ENCODE peak calls at places on chromosomes 5 and 9, in nine cellular contexts. One of them, this sample, is unnamed.
A peak's percentile ranks its signal among the peaks of the same experiment; 100 is the strongest.

GRCh38 chr9:116524778-116525470 is 162.2 kb upstream of the TRIM32 start:
- DNase-seq in body of pancreas: no peak
- DNase-seq in anterior cingulate cortex: no peak
- DNase-seq in fibroblast of the conjunctiva: no peak
- DNase-seq in aorta: no peak
- DNase-seq in GM10248: no peak
- DNase-seq in stomach: no peak
- DNase-seq in NCI-H774: no peak
- DNase-seq in fibroblast of gingiva: no peak
- DNase-seq in this sample: no peak

GRCh38 chr9:132592451-132592850 is 10.0 kb downstream of the BARHL1 start:
- DNase-seq in body of pancreas: no peak
- DNase-seq in anterior cingulate cortex: no peak
- DNase-seq in fibroblast of the conjunctiva: no peak
- DNase-seq in aorta: no peak
- DNase-seq in GM10248: no peak
- DNase-seq in stomach: no peak
- DNase-seq in NCI-H774: no peak
- DNase-seq in fibroblast of gingiva: no peak
- DNase-seq in this sample: no peak

GRCh38 chr5:116521173-116521872 is 53.3 kb downstream of the SEMA6A start:
- DNase-seq in body of pancreas: no peak
- DNase-seq in anterior cingulate cortex: no peak
- DNase-seq in fibroblast of the conjunctiva: no peak
- DNase-seq in aorta: no peak
- DNase-seq in GM10248: no peak
- DNase-seq in stomach: no peak
- DNase-seq in NCI-H774: no peak
- DNase-seq in fibroblast of gingiva: no peak
- DNase-seq in this sample: no peak

GRCh38 chr9:17793713-17794622 is 215.1 kb downstream of the SH3GL2 start:
- DNase-seq in body of pancreas: peak; percentile 20
- DNase-seq in anterior cingulate cortex: no peak
- DNase-seq in fibroblast of the conjunctiva: no peak
- DNase-seq in aorta: no peak
- DNase-seq in GM10248: no peak
- DNase-seq in stomach: no peak
- DNase-seq in NCI-H774: no peak
- DNase-seq in fibroblast of gingiva: no peak
- DNase-seq in this sample: peak; percentile 42

GRCh38 chr9:86257406-86257805 is 2.1 kb downstream of the C9orf153 start:
- DNase-seq in body of pancreas: no peak
- DNase-seq in anterior cingulate cortex: no peak
- DNase-seq in fibroblast of the conjunctiva: no peak
- DNase-seq in aorta: no peak
- DNase-seq in GM10248: no peak
- DNase-seq in stomach: no peak
- DNase-seq in NCI-H774: no peak
- DNase-seq in fibroblast of gingiva: no peak
- DNase-seq in this sample: no peak

GRCh38 chr5:138952962-138953361 is 77.8 kb upstream of the LRRTM2 start:
- DNase-seq in body of pancreas: peak; percentile 83
- DNase-seq in anterior cingulate cortex: no peak
- DNase-seq in fibroblast of the conjunctiva: no peak
- DNase-seq in aorta: no peak
- DNase-seq in GM10248: no peak
- DNase-seq in stomach: no peak
- DNase-seq in NCI-H774: no peak
- DNase-seq in fibroblast of gingiva: no peak
- DNase-seq in this sample: no peak

GRCh38 chr9:87973791-87974292 is 491 bp downstream of the CDK20 start:
- DNase-seq in body of pancreas: no peak
- DNase-seq in anterior cingulate cortex: no peak
- DNase-seq in fibroblast of the conjunctiva: no peak
- DNase-seq in aorta: no peak
- DNase-seq in GM10248: no peak
- DNase-seq in stomach: no peak
- DNase-seq in NCI-H774: no peak
- DNase-seq in fibroblast of gingiva: no peak
- DNase-seq in this sample: no peak

GRCh38 chr5:28403846-28404245 is 1365.5 kb upstream of the CDH9 start:
- DNase-seq in body of pancreas: no peak
- DNase-seq in anterior cingulate cortex: no peak
- DNase-seq in fibroblast of the conjunctiva: no peak
- DNase-seq in aorta: no peak
- DNase-seq in GM10248: no peak
- DNase-seq in stomach: no peak
- DNase-seq in NCI-H774: no peak
- DNase-seq in fibroblast of gingiva: no peak
- DNase-seq in this sample: peak; percentile 13

GRCh38 chr5:582936-583635 is 29.1 kb upstream of the CEP72 start:
- DNase-seq in body of pancreas: no peak
- DNase-seq in anterior cingulate cortex: no peak
- DNase-seq in fibroblast of the conjunctiva: no peak
- DNase-seq in aorta: no peak
- DNase-seq in GM10248: no peak
- DNase-seq in stomach: peak; percentile 21
- DNase-seq in NCI-H774: no peak
- DNase-seq in fibroblast of gingiva: no peak
- DNase-seq in this sample: no peak

GRCh38 chr5:81537905-81538535 is 144.1 kb upstream of the ACOT12 start:
- DNase-seq in body of pancreas: no peak
- DNase-seq in anterior cingulate cortex: no peak
- DNase-seq in fibroblast of the conjunctiva: no peak
- DNase-seq in aorta: no peak
- DNase-seq in GM10248: no peak
- DNase-seq in stomach: no peak
- DNase-seq in NCI-H774: no peak
- DNase-seq in fibroblast of gingiva: no peak
- DNase-seq in this sample: no peak

GRCh38 chr5:132303589-132303988 is 9.4 kb downstream of the SLC22A4 start:
- DNase-seq in body of pancreas: no peak
- DNase-seq in anterior cingulate cortex: no peak
- DNase-seq in fibroblast of the conjunctiva: no peak
- DNase-seq in aorta: no peak
- DNase-seq in GM10248: no peak
- DNase-seq in stomach: no peak
- DNase-seq in NCI-H774: no peak
- DNase-seq in fibroblast of gingiva: no peak
- DNase-seq in this sample: no peak

GRCh38 chr5:176812269-176813259 is 2.2 kb downstream of the UNC5A start:
- DNase-seq in body of pancreas: no peak
- DNase-seq in anterior cingulate cortex: no peak
- DNase-seq in fibroblast of the conjunctiva: no peak
- DNase-seq in aorta: no peak
- DNase-seq in GM10248: peak; percentile 60
- DNase-seq in stomach: no peak
- DNase-seq in NCI-H774: no peak
- DNase-seq in fibroblast of gingiva: no peak
- DNase-seq in this sample: peak; percentile 79

GRCh38 chr9:133320421-133320881 is 15.5 kb downstream of the SURF6 start:
- DNase-seq in body of pancreas: no peak
- DNase-seq in anterior cingulate cortex: no peak
- DNase-seq in fibroblast of the conjunctiva: no peak
- DNase-seq in aorta: no peak
- DNase-seq in GM10248: no peak
- DNase-seq in stomach: no peak
- DNase-seq in NCI-H774: no peak
- DNase-seq in fibroblast of gingiva: no peak
- DNase-seq in this sample: no peak

GRCh38 chr5:124742983-124743533 is 3.4 kb downstream of the ZNF608 start:
- DNase-seq in body of pancreas: peak; percentile 46
- DNase-seq in anterior cingulate cortex: no peak
- DNase-seq in fibroblast of the conjunctiva: no peak
- DNase-seq in aorta: no peak
- DNase-seq in GM10248: no peak
- DNase-seq in stomach: no peak
- DNase-seq in NCI-H774: no peak
- DNase-seq in fibroblast of gingiva: peak; percentile 63
- DNase-seq in this sample: peak; percentile 52

GRCh38 chr9:28287413-28287812 is 714.1 kb upstream of the C9orf72 start:
- DNase-seq in body of pancreas: no peak
- DNase-seq in anterior cingulate cortex: no peak
- DNase-seq in fibroblast of the conjunctiva: no peak
- DNase-seq in aorta: no peak
- DNase-seq in GM10248: no peak
- DNase-seq in stomach: no peak
- DNase-seq in NCI-H774: no peak
- DNase-seq in fibroblast of gingiva: no peak
- DNase-seq in this sample: no peak

GRCh38 chr5:66796306-66797292 is 200.4 kb downstream of the MAST4 start:
- DNase-seq in body of pancreas: no peak
- DNase-seq in anterior cingulate cortex: no peak
- DNase-seq in fibroblast of the conjunctiva: no peak
- DNase-seq in aorta: no peak
- DNase-seq in GM10248: no peak
- DNase-seq in stomach: no peak
- DNase-seq in NCI-H774: no peak
- DNase-seq in fibroblast of gingiva: no peak
- DNase-seq in this sample: no peak

GRCh38 chr9:115883467-115884329 is 269.9 kb upstream of the PAPPA start:
- DNase-seq in body of pancreas: peak; percentile 54
- DNase-seq in anterior cingulate cortex: no peak
- DNase-seq in fibroblast of the conjunctiva: peak; percentile 48
- DNase-seq in aorta: no peak
- DNase-seq in GM10248: no peak
- DNase-seq in stomach: peak; percentile 39
- DNase-seq in NCI-H774: peak; percentile 44
- DNase-seq in fibroblast of gingiva: peak; percentile 41
- DNase-seq in this sample: peak; percentile 42

GRCh38 chr5:63351164-63351563 is 611.1 kb downstream of the HTR1A start:
- DNase-seq in body of pancreas: no peak
- DNase-seq in anterior cingulate cortex: no peak
- DNase-seq in fibroblast of the conjunctiva: no peak
- DNase-seq in aorta: no peak
- DNase-seq in GM10248: no peak
- DNase-seq in stomach: no peak
- DNase-seq in NCI-H774: no peak
- DNase-seq in fibroblast of gingiva: no peak
- DNase-seq in this sample: no peak

GRCh38 chr5:161847896-161848510 is at the start of gene GABRA1:
- DNase-seq in body of pancreas: no peak
- DNase-seq in anterior cingulate cortex: no peak
- DNase-seq in fibroblast of the conjunctiva: no peak
- DNase-seq in aorta: peak; percentile 59
- DNase-seq in GM10248: no peak
- DNase-seq in stomach: no peak
- DNase-seq in NCI-H774: no peak
- DNase-seq in fibroblast of gingiva: no peak
- DNase-seq in this sample: no peak

GRCh38 chr5:96562614-96563013 is 99.6 kb upstream of the CAST start:
- DNase-seq in body of pancreas: no peak
- DNase-seq in anterior cingulate cortex: no peak
- DNase-seq in fibroblast of the conjunctiva: no peak
- DNase-seq in aorta: no peak
- DNase-seq in GM10248: no peak
- DNase-seq in stomach: no peak
- DNase-seq in NCI-H774: no peak
- DNase-seq in fibroblast of gingiva: peak; percentile 9
- DNase-seq in this sample: no peak

GRCh38 chr5:14054965-14055963 is 87.9 kb upstream of the TRIO start:
- DNase-seq in body of pancreas: no peak
- DNase-seq in anterior cingulate cortex: no peak
- DNase-seq in fibroblast of the conjunctiva: no peak
- DNase-seq in aorta: no peak
- DNase-seq in GM10248: no peak
- DNase-seq in stomach: no peak
- DNase-seq in NCI-H774: no peak
- DNase-seq in fibroblast of gingiva: peak; percentile 41
- DNase-seq in this sample: no peak

GRCh38 chr5:22709743-22710142 is 143.4 kb downstream of the CDH12 start:
- DNase-seq in body of pancreas: no peak
- DNase-seq in anterior cingulate cortex: no peak
- DNase-seq in fibroblast of the conjunctiva: no peak
- DNase-seq in aorta: no peak
- DNase-seq in GM10248: no peak
- DNase-seq in stomach: no peak
- DNase-seq in NCI-H774: no peak
- DNase-seq in fibroblast of gingiva: no peak
- DNase-seq in this sample: no peak

GRCh38 chr9:24293391-24293790 is 252.3 kb downstream of the IZUMO3 start:
- DNase-seq in body of pancreas: no peak
- DNase-seq in anterior cingulate cortex: no peak
- DNase-seq in fibroblast of the conjunctiva: no peak
- DNase-seq in aorta: no peak
- DNase-seq in GM10248: no peak
- DNase-seq in stomach: no peak
- DNase-seq in NCI-H774: peak; percentile 33
- DNase-seq in fibroblast of gingiva: no peak
- DNase-seq in this sample: no peak

GRCh38 chr9:93906182-93906880 is 48.8 kb downstream of the BARX1 start:
- DNase-seq in body of pancreas: no peak
- DNase-seq in anterior cingulate cortex: no peak
- DNase-seq in fibroblast of the conjunctiva: no peak
- DNase-seq in aorta: peak; percentile 61
- DNase-seq in GM10248: no peak
- DNase-seq in stomach: no peak
- DNase-seq in NCI-H774: no peak
- DNase-seq in fibroblast of gingiva: no peak
- DNase-seq in this sample: no peak

GRCh38 chr9:117153021-117153420 is 261.8 kb downstream of the ASTN2 start:
- DNase-seq in body of pancreas: no peak
- DNase-seq in anterior cingulate cortex: no peak
- DNase-seq in fibroblast of the conjunctiva: no peak
- DNase-seq in aorta: no peak
- DNase-seq in GM10248: no peak
- DNase-seq in stomach: no peak
- DNase-seq in NCI-H774: no peak
- DNase-seq in fibroblast of gingiva: no peak
- DNase-seq in this sample: no peak

GRCh38 chr5:129271309-129271708 is 176.8 kb downstream of the ISOC1 start:
- DNase-seq in body of pancreas: no peak
- DNase-seq in anterior cingulate cortex: no peak
- DNase-seq in fibroblast of the conjunctiva: peak; percentile 30
- DNase-seq in aorta: no peak
- DNase-seq in GM10248: no peak
- DNase-seq in stomach: no peak
- DNase-seq in NCI-H774: no peak
- DNase-seq in fibroblast of gingiva: peak; percentile 4
- DNase-seq in this sample: no peak

GRCh38 chr5:34497031-34497808 is 158.9 kb upstream of the RAI14 start:
- DNase-seq in body of pancreas: peak; percentile 25
- DNase-seq in anterior cingulate cortex: no peak
- DNase-seq in fibroblast of the conjunctiva: no peak
- DNase-seq in aorta: peak; percentile 91
- DNase-seq in GM10248: no peak
- DNase-seq in stomach: no peak
- DNase-seq in NCI-H774: no peak
- DNase-seq in fibroblast of gingiva: no peak
- DNase-seq in this sample: no peak

GRCh38 chr9:73133921-73134407 is 17.7 kb upstream of the ANXA1 start:
- DNase-seq in body of pancreas: no peak
- DNase-seq in anterior cingulate cortex: no peak
- DNase-seq in fibroblast of the conjunctiva: no peak
- DNase-seq in aorta: no peak
- DNase-seq in GM10248: no peak
- DNase-seq in stomach: no peak
- DNase-seq in NCI-H774: no peak
- DNase-seq in fibroblast of gingiva: peak; percentile 41
- DNase-seq in this sample: no peak

GRCh38 chr5:77924081-77924480 is 147.9 kb upstream of the TBCA start:
- DNase-seq in body of pancreas: no peak
- DNase-seq in anterior cingulate cortex: no peak
- DNase-seq in fibroblast of the conjunctiva: no peak
- DNase-seq in aorta: no peak
- DNase-seq in GM10248: no peak
- DNase-seq in stomach: no peak
- DNase-seq in NCI-H774: no peak
- DNase-seq in fibroblast of gingiva: no peak
- DNase-seq in this sample: no peak

GRCh38 chr5:42944989-42945388 is 95.1 kb downstream of the ANXA2R start:
- DNase-seq in body of pancreas: no peak
- DNase-seq in anterior cingulate cortex: no peak
- DNase-seq in fibroblast of the conjunctiva: peak; percentile 39
- DNase-seq in aorta: no peak
- DNase-seq in GM10248: no peak
- DNase-seq in stomach: no peak
- DNase-seq in NCI-H774: no peak
- DNase-seq in fibroblast of gingiva: peak; percentile 59
- DNase-seq in this sample: no peak

GRCh38 chr9:111937781-111938426 is 41.3 kb downstream of the UGCG start:
- DNase-seq in body of pancreas: peak; percentile 56
- DNase-seq in anterior cingulate cortex: no peak
- DNase-seq in fibroblast of the conjunctiva: no peak
- DNase-seq in aorta: peak; percentile 79
- DNase-seq in GM10248: peak; percentile 45
- DNase-seq in stomach: no peak
- DNase-seq in NCI-H774: no peak
- DNase-seq in fibroblast of gingiva: no peak
- DNase-seq in this sample: no peak